ENCODE peak calls at places on chromosome 4, in five cellular contexts. Y, G, E, C and F are unnamed samples.

GRCh38 chr4:178275671-178276360 is 833.6 kb upstream of the AGA start:
- DNase-seq in Y (no peak), G (peak), E (no peak), C (no peak), F (no peak)

GRCh38 chr4:145066063-145066501 is 31.9 kb downstream of the ANAPC10 start:
- DNase-seq in Y (no peak), G (peak), E (no peak), C (no peak), F (no peak)

GRCh38 chr4:41865981-41866798 is 69.0 kb upstream of the TMEM33 start:
- DNase-seq in Y (no peak), G (no peak), E (no peak), C (no peak), F (no peak)

GRCh38 chr4:19850909-19851308 is 400.8 kb upstream of the SLIT2 start:
- DNase-seq in Y (no peak), G (peak), E (no peak), C (no peak), F (no peak)

GRCh38 chr4:90318208-90318607 is 191.0 kb downstream of the CCSER1 start:
- DNase-seq in Y (no peak), G (peak), E (no peak), C (no peak), F (no peak)

GRCh38 chr4:174156239-174156826 is 127.1 kb downstream of the FBXO8 start:
- DNase-seq in Y (no peak), G (peak), E (no peak), C (no peak), F (no peak)

GRCh38 chr4:73620115-73620792 is at the start of gene RASSF6:
- DNase-seq in Y (no peak), G (peak), E (peak), C (no peak), F (peak)

GRCh38 chr4:18698119-18698883 is 676.7 kb upstream of the LCORL start:
- DNase-seq in Y (no peak), G (no peak), E (no peak), C (no peak), F (no peak)

GRCh38 chr4:105350859-105351494 is 122.9 kb downstream of the PPA2 start:
- DNase-seq in Y (no peak), G (no peak), E (no peak), C (no peak), F (no peak)

GRCh38 chr4:8546766-8547107 is 33.5 kb upstream of the GPR78 start:
- DNase-seq in Y (no peak), G (no peak), E (no peak), C (no peak), F (no peak)

GRCh38 chr4:163263601-163264000 is 68.8 kb downstream of the NPY1R start:
- DNase-seq in Y (no peak), G (no peak), E (no peak), C (no peak), F (no peak)

GRCh38 chr4:16083217-16084191 is at the start of gene PROM1:
- DNase-seq in Y (no peak), G (no peak), E (no peak), C (no peak), F (peak)

GRCh38 chr4:174578366-174578765 is 56.1 kb upstream of the HPGD start:
- DNase-seq in Y (no peak), G (no peak), E (no peak), C (no peak), F (no peak)

GRCh38 chr4:24278693-24279092 is 305.7 kb downstream of the DHX15 start:
- DNase-seq in Y (no peak), G (no peak), E (no peak), C (no peak), F (no peak)

GRCh38 chr4:36317731-36318130 is 36.3 kb downstream of the DTHD1 start:
- DNase-seq in Y (no peak), G (no peak), E (no peak), C (no peak), F (no peak)

GRCh38 chr4:76677571-76678326 is 220.2 kb downstream of the SOWAHB start:
- DNase-seq in Y (no peak), G (no peak), E (no peak), C (no peak), F (peak)

GRCh38 chr4:81454953-81455352 is 16.8 kb downstream of the RASGEF1B start:
- DNase-seq in Y (no peak), G (no peak), E (no peak), C (no peak), F (no peak)

GRCh38 chr4:150746156-150746555 is 164.2 kb downstream of the MAB21L2 start:
- DNase-seq in Y (no peak), G (no peak), E (no peak), C (no peak), F (no peak)

GRCh38 chr4:48985976-48986653 is at the start of gene CWH43:
- DNase-seq in Y (no peak), G (no peak), E (no peak), C (no peak), F (peak)

GRCh38 chr4:71275570-71275969 is 63.2 kb upstream of the SLC4A4 start:
- DNase-seq in Y (no peak), G (no peak), E (no peak), C (no peak), F (no peak)

GRCh38 chr4:93495346-93495745 is 333.2 kb upstream of the ATOH1 start:
- DNase-seq in Y (no peak), G (no peak), E (no peak), C (no peak), F (no peak)

GRCh38 chr4:145315828-145316227 is 135.4 kb upstream of the OTUD4 start:
- DNase-seq in Y (peak), G (no peak), E (no peak), C (no peak), F (no peak)

GRCh38 chr4:74527049-74527448 is 82.1 kb downstream of the AREG start:
- DNase-seq in Y (no peak), G (no peak), E (no peak), C (no peak), F (no peak)

GRCh38 chr4:150236626-150237025 is 158.4 kb downstream of the DCLK2 start:
- DNase-seq in Y (no peak), G (peak), E (no peak), C (no peak), F (no peak)

GRCh38 chr4:111475001-111475400 is 670.3 kb upstream of the FAM241A start:
- DNase-seq in Y (no peak), G (peak), E (no peak), C (no peak), F (no peak)

GRCh38 chr4:16582526-16582925 is 315.9 kb downstream of the LDB2 start:
- DNase-seq in Y (no peak), G (no peak), E (no peak), C (no peak), F (no peak)

GRCh38 chr4:157115613-157116340 is 39.8 kb downstream of the GLRB start:
- DNase-seq in Y (no peak), G (peak), E (no peak), C (no peak), F (no peak)

GRCh38 chr4:90027565-90027964 is 99.6 kb upstream of the CCSER1 start:
- DNase-seq in Y (no peak), G (no peak), E (no peak), C (no peak), F (no peak)

GRCh38 chr4:8090312-8090711 is 68.3 kb downstream of the ABLIM2 start:
- DNase-seq in Y (no peak), G (no peak), E (no peak), C (no peak), F (no peak)

GRCh38 chr4:75715105-75715799 is 9.1 kb upstream of the USO1 start:
- DNase-seq in Y (no peak), G (no peak), E (no peak), C (no peak), F (no peak)

GRCh38 chr4:182604161-182604591 is 313.0 kb downstream of the DCTD start:
- DNase-seq in Y (no peak), G (no peak), E (no peak), C (no peak), F (no peak)

GRCh38 chr4:24763631-24764302 is 31.6 kb upstream of the SOD3 start:
- DNase-seq in Y (no peak), G (peak), E (no peak), C (no peak), F (no peak)

GRCh38 chr4:134544303-134544761 is 342.7 kb upstream of the PABPC4L start:
- DNase-seq in Y (no peak), G (peak), E (no peak), C (no peak), F (no peak)

GRCh38 chr4:93983133-93983532 is 154.6 kb downstream of the ATOH1 start:
- DNase-seq in Y (no peak), G (no peak), E (no peak), C (no peak), F (no peak)

GRCh38 chr4:48015216-48015615 is 1.3 kb downstream of the CNGA1 start:
- DNase-seq in Y (no peak), G (no peak), E (no peak), C (no peak), F (no peak)

GRCh38 chr4:7698586-7698985 is 241.1 kb downstream of the AFAP1 start:
- DNase-seq in Y (no peak), G (no peak), E (peak), C (no peak), F (no peak)

DNA sequence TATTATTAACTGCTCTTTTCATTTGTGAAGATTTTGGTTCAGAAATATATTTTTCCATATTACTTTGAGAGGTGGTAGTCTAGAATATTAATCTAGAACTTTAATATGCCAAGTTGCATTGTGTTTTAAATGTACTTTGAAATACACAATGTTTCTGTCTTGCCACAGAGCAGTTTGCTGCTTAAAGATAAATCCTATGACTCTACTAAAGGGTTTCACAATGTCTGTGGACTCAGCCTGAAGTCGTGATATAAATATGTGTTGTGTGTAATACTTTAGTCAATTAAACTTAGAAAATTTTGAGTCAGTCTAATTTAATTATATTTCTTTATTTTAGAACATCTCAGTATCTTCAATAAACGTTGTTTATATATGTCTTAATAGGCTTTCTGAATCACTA is 1771.7 kb upstream of the PCDH7 start:
- DNase-seq in Y (no peak), G (no peak), E (no peak), C (no peak), F (no peak)
- TF ChIP-seq EP300 in Y (no peak), G (no peak), E (no peak), C (no peak), F (no peak)

GRCh38 chr4:26412381-26413372 is 77.6 kb downstream of the CCKAR start:
- DNase-seq in Y (peak), G (no peak), E (peak), C (no peak), F (peak)
- H3K27ac ChIP-seq in Y (no peak), G (no peak), E (peak), C (no peak), F (peak)

GRCh38 chr4:176102414-176102813 is 36.8 kb downstream of the WDR17 start:
- DNase-seq in Y (no peak), G (no peak), E (no peak), C (no peak), F (no peak)

DNA sequence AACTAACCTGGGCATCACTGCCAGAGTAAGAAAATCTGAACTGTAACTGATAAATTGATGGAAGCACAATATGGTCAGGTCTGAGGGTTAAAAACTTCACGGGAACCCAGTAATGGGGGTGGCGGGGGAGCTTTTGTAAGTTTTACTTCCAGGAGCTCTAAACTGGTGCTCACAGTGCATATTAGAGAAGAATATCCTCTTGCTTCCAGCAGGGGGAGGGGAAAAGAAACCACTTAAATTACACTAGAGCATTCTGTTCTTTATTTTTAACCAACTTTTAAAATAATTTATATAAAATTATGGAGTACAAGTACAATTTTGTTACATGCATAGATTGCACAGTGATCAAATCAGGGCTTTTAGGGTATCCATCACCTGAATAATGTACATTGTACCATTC is 33.7 kb downstream of the WDR17 start:
- DNase-seq in Y (no peak), G (no peak), E (no peak), C (no peak), F (no peak)
- TF ChIP-seq CTCF in Y (no peak), G (no peak), E (no peak), C (no peak), F (no peak)

GRCh38 chr4:37603070-37603468 is 83.1 kb downstream of the RELL1 start:
- DNase-seq in Y (peak), G (peak), E (peak), C (peak), F (peak)
- TF ChIP-seq EP300 in Y (no peak), G (no peak), E (no peak), C (no peak), F (no peak)

GRCh38 chr4:3345384-3345783 is 52.6 kb downstream of the RGS12 start:
- DNase-seq in Y (no peak), G (no peak), E (no peak), C (no peak), F (no peak)
- H3K27ac ChIP-seq in Y (no peak), G (no peak), E (no peak), C (no peak), F (no peak)

DNA sequence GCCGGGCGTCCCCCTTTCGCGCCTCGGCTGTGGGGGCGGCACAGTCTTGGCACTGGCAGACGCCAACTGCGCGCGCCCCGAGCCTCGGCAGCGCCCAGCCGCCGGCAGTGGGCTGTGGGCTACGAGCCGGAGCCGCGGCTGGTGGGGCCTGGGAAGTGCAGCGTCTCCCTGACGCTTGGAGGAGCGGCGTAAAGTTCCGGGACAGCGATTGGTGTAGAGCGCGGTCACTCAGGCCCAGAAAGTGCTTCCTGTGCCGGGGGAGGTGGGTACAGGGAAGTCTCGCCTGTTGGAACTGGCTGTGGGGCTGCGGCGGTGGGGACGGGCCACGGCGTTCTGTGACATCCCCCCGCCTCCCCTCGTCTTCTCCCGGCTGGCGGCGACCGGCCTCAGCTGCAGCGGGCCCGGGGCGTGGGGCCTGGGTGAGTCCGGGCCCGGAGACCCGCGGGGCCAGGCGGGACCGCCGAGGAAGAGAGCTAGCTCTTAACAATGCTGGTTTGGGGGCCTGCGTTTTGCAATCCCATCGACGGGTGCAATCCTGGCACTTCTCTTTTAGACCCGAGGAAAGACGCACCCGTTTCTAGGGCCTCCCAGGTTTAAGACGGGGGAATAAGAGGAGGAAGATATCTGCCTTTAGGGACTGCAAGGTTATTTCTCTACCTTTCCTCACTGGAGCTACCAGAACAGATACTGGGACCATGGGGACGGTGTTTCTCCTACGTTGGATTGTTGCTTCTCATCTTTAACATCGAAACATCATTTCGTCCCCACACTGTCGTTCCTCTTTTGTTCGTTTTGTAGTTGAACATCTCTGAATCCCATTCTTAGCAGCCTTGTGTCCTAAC is at the start of the genes RWDD4 and TRAPPC11:
- DNase-seq in Y (peak), G (peak), E (peak), C (peak), F (peak)
- TF ChIP-seq CTCF in Y (peak), G (no peak), E (peak), C (peak), F (peak)

DNA sequence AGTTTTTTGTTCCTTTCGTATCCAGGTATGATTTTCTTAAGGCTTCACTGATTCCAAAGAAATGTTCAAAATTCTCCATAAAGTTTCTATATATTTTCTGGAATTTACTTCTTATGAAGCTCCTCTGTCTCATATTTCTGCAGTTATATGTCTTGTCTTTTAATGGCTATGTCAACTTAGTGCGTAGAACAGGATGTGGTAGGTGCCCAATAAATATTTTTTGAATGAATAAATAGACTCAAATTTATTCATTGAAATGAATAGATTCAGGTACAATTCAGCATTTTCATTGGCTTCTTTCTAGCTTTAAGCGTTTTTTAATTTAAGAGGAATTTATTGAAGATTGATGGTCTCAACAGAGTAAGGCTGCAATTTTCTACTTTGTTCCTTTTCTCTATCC is 231.9 kb upstream of the BOD1L1 start:
- DNase-seq in Y (no peak), G (no peak), E (no peak), C (no peak), F (no peak)
- TF ChIP-seq EP300 in Y (no peak), G (no peak), E (no peak), C (no peak), F (no peak)

GRCh38 chr4:2058264-2059033 is 678 bp upstream of the NAT8L start:
- DNase-seq in Y (no peak), G (no peak), E (peak), C (no peak), F (no peak)
- H3K27ac ChIP-seq in Y (no peak), G (peak), E (no peak), C (no peak), F (no peak)